ENCODE peak calls at places on chromosomes 11 and 22, in six cellular contexts. N, O, L, W, D and B are unnamed samples.

GRCh38 chr11:843818-844692 is 1.4 kb downstream of the TSPAN4 start:
- DNase-seq in W (peak; percentile 98), O (peak; percentile 79), N (peak; percentile 90), D (peak; percentile 97), L (peak; percentile 92), B (peak; percentile 89)

GRCh38 chr11:76214186-76214585 is 7.9 kb upstream of the WNT11 start:
- DNase-seq in L (peak; percentile 36), W (no peak), N (no peak), O (no peak), D (no peak), B (no peak)

GRCh38 chr11:14065692-14066091 is 103.2 kb downstream of the SPON1 start:
- DNase-seq in W (no peak), O (no peak), D (no peak), N (no peak), L (no peak), B (no peak)

GRCh38 chr11:130549393-130549999 is 101.1 kb downstream of the ADAMTS15 start:
- DNase-seq in W (no peak), D (no peak), N (no peak), O (no peak), L (no peak), B (no peak)

GRCh38 chr11:12546660-12547059 is 127.6 kb upstream of the TEAD1 start:
- DNase-seq in D (no peak), W (no peak), L (no peak), O (no peak), N (no peak), B (no peak)

GRCh38 chr11:720642-721346 is 14.8 kb downstream of the EPS8L2 start:
- DNase-seq in W (no peak), O (peak; percentile 61), N (peak; percentile 29), D (no peak), L (no peak), B (no peak)

GRCh38 chr11:46521947-46522681 is 71.7 kb downstream of the AMBRA1 start:
- DNase-seq in W (no peak), O (no peak), D (no peak), L (no peak), N (no peak), B (no peak)

GRCh38 chr11:70578831-70579230 is 180.5 kb downstream of the CTTN start:
- DNase-seq in W (no peak), L (peak; percentile 7), N (no peak), O (no peak), D (no peak), B (no peak)

GRCh38 chr11:115452245-115452644 is 52.0 kb downstream of the CADM1 start:
- DNase-seq in L (no peak), W (no peak), N (no peak), O (no peak), D (no peak), B (no peak)

GRCh38 chr22:33680632-33681031 is 239.6 kb downstream of the LARGE1 start:
- DNase-seq in D (no peak), L (no peak), O (no peak), W (no peak), N (no peak), B (no peak)

GRCh38 chr11:73257342-73258103 is 14.6 kb upstream of the P2RY6 start:
- DNase-seq in L (no peak), W (peak; percentile 53), N (no peak), D (peak; percentile 26), O (no peak), B (no peak)

GRCh38 chr11:85783758-85784157 is 27.2 kb downstream of the SYTL2 start:
- DNase-seq in W (no peak), L (no peak), N (no peak), O (no peak), D (no peak), B (no peak)

DNA sequence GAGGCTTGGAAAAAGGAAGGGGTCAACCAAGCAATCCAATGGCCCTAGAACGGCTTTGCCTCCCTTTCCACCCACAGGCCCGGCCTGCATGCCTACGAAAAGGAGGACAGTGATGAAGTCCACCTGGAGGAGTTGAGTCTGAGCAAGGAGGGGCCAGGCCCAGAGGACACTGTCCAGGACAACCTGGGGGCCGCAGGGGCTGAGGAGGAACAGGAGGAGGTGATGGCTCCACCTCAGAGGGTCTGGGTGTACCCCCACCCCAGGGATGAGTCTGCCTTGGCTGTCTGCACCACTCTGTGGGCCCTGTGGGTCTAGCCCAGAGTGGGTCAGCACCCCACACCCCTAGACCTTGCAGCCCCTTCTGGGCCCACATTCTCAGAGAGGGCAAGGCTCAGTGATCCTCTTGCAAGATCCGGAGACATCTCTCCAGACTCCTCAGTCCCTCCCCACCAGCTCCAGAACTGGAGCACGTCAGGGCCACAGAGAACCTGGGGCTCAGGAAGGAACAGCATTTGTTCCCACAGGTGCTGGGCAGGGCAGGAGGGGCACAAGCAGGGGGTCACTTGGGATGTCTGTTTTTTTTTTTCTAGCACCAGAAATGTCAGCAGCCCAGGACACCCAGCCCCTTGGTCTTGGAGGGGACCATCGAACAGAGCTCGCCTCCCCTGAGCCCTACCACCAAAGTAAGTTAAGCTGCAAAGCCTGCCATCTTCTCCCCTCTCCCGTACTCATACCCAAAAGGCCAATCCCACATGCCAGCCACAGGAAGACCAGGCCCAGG is 8.2 kb downstream of the PRR33 start:
- DNase-seq in D (no peak), O (no peak), L (peak; percentile 57), W (peak; percentile 79), N (no peak), B (no peak)
- H3K4me1 ChIP-seq in D (no peaks in the 10 kb centered on the region), O (no peaks in the 10 kb centered on the region), L (peaks cover 28% of the 10 kb centered on the region), W (peaks cover 53% of the 10 kb centered on the region), N (peaks cover 20% of the 10 kb centered on the region), B (peaks cover 23% of the 10 kb centered on the region)

DNA sequence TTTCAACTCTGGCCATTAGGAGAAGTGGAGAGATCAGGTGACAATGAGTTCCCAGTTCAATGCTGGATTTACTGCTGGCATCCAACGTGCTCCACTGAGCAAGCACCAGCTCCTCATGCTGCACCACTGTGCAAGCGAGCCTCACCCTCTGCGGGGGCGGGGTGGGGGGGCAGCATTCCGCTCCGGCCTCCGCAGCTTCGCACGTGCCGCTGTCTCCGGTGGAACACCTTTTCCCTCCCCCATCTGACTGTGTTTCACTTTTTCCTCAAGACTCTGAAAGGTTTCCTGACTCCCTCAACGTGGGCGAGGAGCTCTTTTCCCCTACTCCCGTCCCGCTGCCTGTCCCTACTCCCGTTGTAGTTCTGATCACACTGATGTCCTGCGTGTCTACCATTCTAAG is 835 bp upstream of the RHOD start:
- DNase-seq in D (no peak), W (no peak), N (peak; percentile 32), O (no peak), L (no peak), B (no peak)
- H3K36me3 ChIP-seq in D (no peaks in the 10 kb centered on the region), W (no peaks in the 10 kb centered on the region), N (no peaks in the 10 kb centered on the region), O (no peaks in the 10 kb centered on the region), L (no peaks in the 10 kb centered on the region), B (no peaks in the 10 kb centered on the region)

GRCh38 chr22:49242480-49242879 is 585.2 kb downstream of the BRD1 start:
- DNase-seq in L (no peak), W (no peak), O (no peak), D (no peak), N (no peak), B (no peak)
- H3K9me3 ChIP-seq in L (no peaks in the 10 kb centered on the region), W (no peaks in the 10 kb centered on the region), O (no peaks in the 10 kb centered on the region), D (no peaks in the 10 kb centered on the region), N (no peaks in the 10 kb centered on the region), B (no peaks in the 10 kb centered on the region)

GRCh38 chr22:36467946-36468345 is 13.5 kb downstream of the TXN2 start:
- DNase-seq in D (no peak), N (no peak), L (peak; percentile 76), W (no peak), O (no peak), B (no peak)
- H3K4me1 ChIP-seq in D (no peaks in the 10 kb centered on the region), N (peaks cover 11% of the 10 kb centered on the region), L (peaks cover 36% of the 10 kb centered on the region), W (peaks cover 59% of the 10 kb centered on the region), O (no peaks in the 10 kb centered on the region), B (peaks cover 75% of the 10 kb centered on the region)

GRCh38 chr11:67288198-67288451 is 978 bp upstream of the ANKRD13D start:
- DNase-seq in N (no peak), L (no peak), O (no peak), D (no peak), W (no peak), B (no peak)
- H3K36me3 ChIP-seq in N (no peaks in the 10 kb centered on the region), L (peaks cover 23% of the 10 kb centered on the region), O (peaks cover 52% of the 10 kb centered on the region), D (peaks cover under 1% of the 10 kb centered on the region), W (peaks cover 55% of the 10 kb centered on the region), B (peaks cover 49% of the 10 kb centered on the region)

DNA sequence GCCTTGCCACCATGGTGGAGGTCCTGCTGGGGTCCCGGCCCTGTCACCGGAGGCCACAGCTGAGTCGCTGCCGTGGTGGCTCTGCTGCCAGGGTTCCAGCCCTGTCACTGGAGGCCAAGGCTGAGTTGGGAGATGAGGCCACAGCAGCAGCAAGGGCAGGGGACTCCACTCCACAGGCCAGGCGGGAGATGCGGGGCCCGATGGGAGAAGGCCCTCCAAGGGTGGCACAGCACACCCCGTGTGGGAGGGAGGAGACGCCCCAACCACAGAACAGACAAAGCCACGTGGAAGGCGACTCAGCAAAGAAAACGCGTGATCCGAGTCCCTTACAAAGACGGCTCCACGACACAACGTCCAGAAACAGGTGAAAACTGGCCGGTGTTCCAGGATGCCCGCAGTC is 159.3 kb downstream of the BRD1 start:
- DNase-seq in W (peak; percentile 72), O (no peak), N (no peak), D (no peak), L (no peak), B (no peak)
- H3K9me3 ChIP-seq in W (no peaks in the 10 kb centered on the region), O (peaks cover 2% of the 10 kb centered on the region), N (no peaks in the 10 kb centered on the region), D (no peaks in the 10 kb centered on the region), L (no peaks in the 10 kb centered on the region), B (no peaks in the 10 kb centered on the region)

GRCh38 chr11:17014774-17015638 is 792 bp upstream of the PLEKHA7 start:
- DNase-seq in W (peak; percentile 71), L (no peak), D (peak; percentile 14), N (no peak), O (peak; percentile 66), B (no peak)

GRCh38 chr11:17015639-17016125 is 1.5 kb upstream of the PLEKHA7 start:
- DNase-seq in O (no peak), L (no peak), D (no peak), W (peak; percentile 52), N (no peak), B (no peak)

GRCh38 chr11:17012712-17013547 is 1.3 kb downstream of the PLEKHA7 start:
- DNase-seq in O (peak; percentile 27), N (no peak), L (peak; percentile 71), W (peak; percentile 75), D (peak; percentile 16), B (no peak)

GRCh38 chr11:17013548-17014320 is 480 bp downstream of the PLEKHA7 start:
- DNase-seq in W (peak; percentile 80), L (no peak), O (no peak), N (no peak), D (no peak), B (no peak)

DNA sequence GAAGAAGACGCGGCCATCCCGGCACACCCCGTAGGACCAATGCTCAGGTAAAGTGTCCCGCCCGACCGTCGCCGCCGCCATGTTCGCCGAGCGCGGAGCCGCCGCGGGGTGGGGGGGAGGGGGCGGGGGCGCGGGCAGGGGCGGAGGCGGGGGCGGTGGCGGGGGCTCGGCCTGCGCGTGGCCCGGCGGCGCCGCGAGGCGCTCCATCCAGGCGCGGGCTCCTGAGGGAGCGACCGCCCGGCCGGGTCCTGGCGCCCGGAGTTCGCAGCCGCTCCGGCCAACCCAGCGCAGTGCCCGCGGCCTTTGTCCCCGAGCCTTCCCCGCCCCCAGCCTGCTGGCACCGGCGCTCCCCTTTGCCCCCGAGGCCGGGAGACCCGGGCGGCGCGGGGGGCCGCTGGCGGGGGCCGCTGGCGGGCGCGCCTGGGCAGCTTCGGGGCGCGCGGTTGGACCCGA is at the start of gene PLEKHA7:
- DNase-seq in O (no peak), W (no peak), L (no peak), D (no peak), N (no peak), B (no peak)
- H3K4me1 ChIP-seq in O (peaks cover 17% of the 10 kb centered on the region), W (peaks cover 16% of the 10 kb centered on the region), L (no peaks in the 10 kb centered on the region), D (no peaks in the 10 kb centered on the region), N (no peaks in the 10 kb centered on the region), B (no peaks in the 10 kb centered on the region)

GRCh38 chr11:122149232-122149631 is 33.2 kb upstream of the BLID start:
- DNase-seq in L (no peak), W (no peak), O (no peak), N (no peak), D (no peak), B (no peak)
- H3K36me3 ChIP-seq in L (no peaks in the 10 kb centered on the region), W (no peaks in the 10 kb centered on the region), O (no peaks in the 10 kb centered on the region), N (no peaks in the 10 kb centered on the region), D (no peaks in the 10 kb centered on the region), B (no peaks in the 10 kb centered on the region)